ENCODE peak calls at places on chromosomes 1 and 21, in ten cellular contexts. One of them, this sample, is unnamed.

GRCh38 chr21:42056468-42056867 is 14.6 kb upstream of the UMODL1 start:
- DNase-seq in colonic mucosa: peak; percentile 72
- DNase-seq in HFFc6: no peak
- DNase-seq in fibroblast of lung: peak; percentile 17
- DNase-seq in BE2C: no peak
- DNase-seq in cardiac fibroblast: no peak
- DNase-seq in astrocyte of the spinal cord: no peak
- DNase-seq in AG04450: no peak
- DNase-seq in lung: no peak
- DNase-seq in glutamatergic neuron: no peak
- DNase-seq in this sample: no peak

GRCh38 chr1:67833595-67833926 is 294 bp upstream of the GNG12 start:
- DNase-seq in colonic mucosa: no peak
- DNase-seq in HFFc6: peak; percentile 55
- DNase-seq in fibroblast of lung: peak; percentile 75
- DNase-seq in BE2C: no peak
- DNase-seq in cardiac fibroblast: peak; percentile 86
- DNase-seq in astrocyte of the spinal cord: no peak
- DNase-seq in AG04450: no peak
- DNase-seq in lung: no peak
- DNase-seq in glutamatergic neuron: no peak
- DNase-seq in this sample: no peak

GRCh38 chr21:41171210-41171609 is 3.2 kb downstream of the BACE2 start:
- DNase-seq in colonic mucosa: no peak
- DNase-seq in HFFc6: no peak
- DNase-seq in fibroblast of lung: peak; percentile 72
- DNase-seq in BE2C: no peak
- DNase-seq in cardiac fibroblast: peak; percentile 75
- DNase-seq in astrocyte of the spinal cord: peak; percentile 53
- DNase-seq in AG04450: no peak
- DNase-seq in lung: peak; percentile 63
- DNase-seq in glutamatergic neuron: no peak
- DNase-seq in this sample: peak; percentile 30

GRCh38 chr1:245946905-245947304 is 560.2 kb downstream of the SMYD3 start:
- DNase-seq in colonic mucosa: no peak
- DNase-seq in HFFc6: no peak
- DNase-seq in fibroblast of lung: peak; percentile 23
- DNase-seq in BE2C: no peak
- DNase-seq in cardiac fibroblast: peak; percentile 18
- DNase-seq in astrocyte of the spinal cord: no peak
- DNase-seq in AG04450: no peak
- DNase-seq in lung: no peak
- DNase-seq in glutamatergic neuron: no peak
- DNase-seq in this sample: no peak

GRCh38 chr1:155134322-155134721 is 1.3 kb upstream of the SLC50A1 start:
- DNase-seq in colonic mucosa: no peak
- DNase-seq in HFFc6: no peak
- DNase-seq in fibroblast of lung: no peak
- DNase-seq in BE2C: no peak
- DNase-seq in cardiac fibroblast: no peak
- DNase-seq in astrocyte of the spinal cord: no peak
- DNase-seq in AG04450: no peak
- DNase-seq in lung: no peak
- DNase-seq in glutamatergic neuron: no peak
- DNase-seq in this sample: no peak

GRCh38 chr1:183302452-183303324 is 115.5 kb downstream of the NMNAT2 start:
- DNase-seq in colonic mucosa: no peak
- DNase-seq in HFFc6: no peak
- DNase-seq in fibroblast of lung: no peak
- DNase-seq in BE2C: no peak
- DNase-seq in cardiac fibroblast: peak; percentile 42
- DNase-seq in astrocyte of the spinal cord: no peak
- DNase-seq in AG04450: no peak
- DNase-seq in lung: no peak
- DNase-seq in glutamatergic neuron: no peak
- DNase-seq in this sample: no peak

GRCh38 chr1:119367332-119368124 is 1.1 kb upstream of the HAO2 start:
- DNase-seq in colonic mucosa: no peak
- DNase-seq in HFFc6: peak; percentile 72
- DNase-seq in fibroblast of lung: peak; percentile 32
- DNase-seq in BE2C: peak; percentile 11
- DNase-seq in cardiac fibroblast: peak; percentile 66
- DNase-seq in astrocyte of the spinal cord: peak; percentile 46
- DNase-seq in AG04450: peak; percentile 3
- DNase-seq in lung: no peak
- DNase-seq in glutamatergic neuron: no peak
- DNase-seq in this sample: no peak

GRCh38 chr1:27522860-27523665 is 33.1 kb upstream of the WASF2 start:
- DNase-seq in colonic mucosa: no peak
- DNase-seq in HFFc6: no peak
- DNase-seq in fibroblast of lung: no peak
- DNase-seq in BE2C: peak; percentile 29
- DNase-seq in cardiac fibroblast: no peak
- DNase-seq in astrocyte of the spinal cord: no peak
- DNase-seq in AG04450: no peak
- DNase-seq in lung: no peak
- DNase-seq in glutamatergic neuron: peak; percentile 61
- DNase-seq in this sample: peak; percentile 62

GRCh38 chr21:38917045-38917774 is 111.5 kb downstream of the ETS2 start:
- DNase-seq in colonic mucosa: no peak
- DNase-seq in HFFc6: no peak
- DNase-seq in fibroblast of lung: no peak
- DNase-seq in BE2C: no peak
- DNase-seq in cardiac fibroblast: no peak
- DNase-seq in astrocyte of the spinal cord: no peak
- DNase-seq in AG04450: no peak
- DNase-seq in lung: no peak
- DNase-seq in glutamatergic neuron: no peak
- DNase-seq in this sample: peak; percentile 6

GRCh38 chr1:15714438-15715136 is 21.5 kb upstream of the SLC25A34 start:
- DNase-seq in colonic mucosa: no peak
- DNase-seq in HFFc6: peak; percentile 13
- DNase-seq in fibroblast of lung: peak; percentile 66
- DNase-seq in BE2C: no peak
- DNase-seq in cardiac fibroblast: peak; percentile 36
- DNase-seq in astrocyte of the spinal cord: peak; percentile 60
- DNase-seq in AG04450: peak; percentile 61
- DNase-seq in lung: no peak
- DNase-seq in glutamatergic neuron: no peak
- DNase-seq in this sample: peak; percentile 42

GRCh38 chr1:212606734-212607205 is 1.8 kb upstream of the ATF3 start:
- DNase-seq in colonic mucosa: peak; percentile 87
- DNase-seq in HFFc6: no peak
- DNase-seq in fibroblast of lung: no peak
- DNase-seq in BE2C: no peak
- DNase-seq in cardiac fibroblast: no peak
- DNase-seq in astrocyte of the spinal cord: no peak
- DNase-seq in AG04450: no peak
- DNase-seq in lung: peak; percentile 79
- DNase-seq in glutamatergic neuron: no peak
- DNase-seq in this sample: peak; percentile 63

GRCh38 chr1:63774617-63775417 is 1.0 kb downstream of the ROR1 start:
- DNase-seq in colonic mucosa: peak; percentile 65
- DNase-seq in HFFc6: peak; percentile 19
- DNase-seq in fibroblast of lung: peak; percentile 62
- DNase-seq in BE2C: peak; percentile 46
- DNase-seq in cardiac fibroblast: peak; percentile 65
- DNase-seq in astrocyte of the spinal cord: peak; percentile 56
- DNase-seq in AG04450: no peak
- DNase-seq in lung: peak; percentile 49
- DNase-seq in glutamatergic neuron: peak; percentile 65
- DNase-seq in this sample: peak; percentile 52

DNA sequence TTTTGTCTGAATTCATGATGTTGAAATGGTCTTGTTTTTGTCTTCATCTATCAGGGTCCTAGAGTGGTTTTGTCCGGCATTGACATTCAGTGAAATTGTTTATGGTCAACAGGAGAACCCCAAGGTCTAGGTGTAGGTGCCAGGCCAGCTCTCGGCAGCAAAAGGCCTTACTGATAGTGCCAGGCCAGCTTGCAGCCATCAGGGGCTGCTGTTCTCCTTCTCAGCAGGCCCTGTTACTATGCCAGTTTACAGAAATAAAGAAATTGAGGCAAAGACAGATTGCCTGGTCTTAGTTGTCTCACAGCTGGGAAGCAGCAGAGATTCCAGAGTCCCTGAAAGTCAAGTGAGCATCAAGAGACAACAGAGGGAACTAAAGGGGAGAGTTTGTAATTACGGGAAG is 12.0 kb downstream of the HMGB4 start:
- DNase-seq in colonic mucosa: no peak
- DNase-seq in HFFc6: no peak
- DNase-seq in fibroblast of lung: no peak
- DNase-seq in BE2C: no peak
- DNase-seq in cardiac fibroblast: no peak
- DNase-seq in astrocyte of the spinal cord: no peak
- DNase-seq in AG04450: no peak
- DNase-seq in lung: no peak
- DNase-seq in glutamatergic neuron: no peak
- DNase-seq in this sample: no peak
- TF ChIP-seq CTCF in colonic mucosa: no peak
- TF ChIP-seq CTCF in HFFc6: no peak
- TF ChIP-seq CTCF in fibroblast of lung: peak; percentile 7
- TF ChIP-seq CTCF in BE2C: no peak
- TF ChIP-seq CTCF in cardiac fibroblast: no peak
- TF ChIP-seq CTCF in astrocyte of the spinal cord: peak; percentile 31
- TF ChIP-seq CTCF in AG04450: peak; percentile 28
- TF ChIP-seq CTCF in lung: no peak
- TF ChIP-seq CTCF in glutamatergic neuron: no peak
- TF ChIP-seq CTCF in this sample: no peak

GRCh38 chr1:234214911-234215892 is 158.1 kb upstream of the COA6 start:
- DNase-seq in colonic mucosa: peak; percentile 19
- DNase-seq in HFFc6: no peak
- DNase-seq in fibroblast of lung: no peak
- DNase-seq in BE2C: no peak
- DNase-seq in cardiac fibroblast: no peak
- DNase-seq in astrocyte of the spinal cord: no peak
- DNase-seq in AG04450: no peak
- DNase-seq in lung: no peak
- DNase-seq in glutamatergic neuron: no peak
- DNase-seq in this sample: no peak

GRCh38 chr1:234217316-234217840 is 155.9 kb upstream of the COA6 start:
- DNase-seq in colonic mucosa: no peak
- DNase-seq in HFFc6: no peak
- DNase-seq in fibroblast of lung: no peak
- DNase-seq in BE2C: no peak
- DNase-seq in cardiac fibroblast: no peak
- DNase-seq in astrocyte of the spinal cord: no peak
- DNase-seq in AG04450: no peak
- DNase-seq in lung: no peak
- DNase-seq in glutamatergic neuron: no peak
- DNase-seq in this sample: no peak

GRCh38 chr1:234214129-234214910 is 158.9 kb upstream of the COA6 start:
- DNase-seq in colonic mucosa: no peak
- DNase-seq in HFFc6: no peak
- DNase-seq in fibroblast of lung: peak; percentile 67
- DNase-seq in BE2C: no peak
- DNase-seq in cardiac fibroblast: no peak
- DNase-seq in astrocyte of the spinal cord: peak; percentile 24
- DNase-seq in AG04450: no peak
- DNase-seq in lung: peak; percentile 59
- DNase-seq in glutamatergic neuron: peak; percentile 66
- DNase-seq in this sample: no peak

GRCh38 chr1:234218078-234218477 is 155.2 kb upstream of the COA6 start:
- DNase-seq in colonic mucosa: no peak
- DNase-seq in HFFc6: no peak
- DNase-seq in fibroblast of lung: peak; percentile 10
- DNase-seq in BE2C: no peak
- DNase-seq in cardiac fibroblast: no peak
- DNase-seq in astrocyte of the spinal cord: no peak
- DNase-seq in AG04450: no peak
- DNase-seq in lung: no peak
- DNase-seq in glutamatergic neuron: no peak
- DNase-seq in this sample: no peak

GRCh38 chr1:234216116-234216703 is 157.0 kb upstream of the COA6 start:
- DNase-seq in colonic mucosa: no peak
- DNase-seq in HFFc6: no peak
- DNase-seq in fibroblast of lung: no peak
- DNase-seq in BE2C: no peak
- DNase-seq in cardiac fibroblast: no peak
- DNase-seq in astrocyte of the spinal cord: no peak
- DNase-seq in AG04450: no peak
- DNase-seq in lung: no peak
- DNase-seq in glutamatergic neuron: no peak
- DNase-seq in this sample: no peak
- TF ChIP-seq CTCF in colonic mucosa: no peak
- TF ChIP-seq CTCF in HFFc6: no peak
- TF ChIP-seq CTCF in fibroblast of lung: no peak
- TF ChIP-seq CTCF in BE2C: no peak
- TF ChIP-seq CTCF in cardiac fibroblast: no peak
- TF ChIP-seq CTCF in astrocyte of the spinal cord: no peak
- TF ChIP-seq CTCF in AG04450: no peak
- TF ChIP-seq CTCF in lung: no peak
- TF ChIP-seq CTCF in glutamatergic neuron: no peak
- TF ChIP-seq CTCF in this sample: no peak

DNA sequence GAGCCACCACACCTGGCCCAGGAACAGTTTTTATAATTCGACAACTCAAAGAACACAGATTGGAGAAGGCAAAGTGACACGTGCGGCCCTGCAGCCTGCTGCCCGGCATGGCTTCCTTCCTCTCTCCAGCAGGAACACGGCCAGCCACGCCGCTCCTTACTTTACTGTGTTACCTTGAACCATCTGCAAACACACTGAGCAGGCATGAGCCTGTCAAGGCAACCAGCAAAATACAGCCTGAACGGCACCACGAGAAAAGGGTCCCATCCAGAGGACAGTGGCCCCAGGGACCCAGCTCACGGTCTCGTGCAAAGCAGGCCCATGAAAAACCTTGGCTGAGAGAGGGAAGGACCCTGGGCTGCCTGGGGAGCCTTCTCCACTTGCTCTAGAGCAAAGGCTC is 38.8 kb downstream of the NPHP4 start:
- DNase-seq in colonic mucosa: no peak
- DNase-seq in HFFc6: no peak
- DNase-seq in fibroblast of lung: no peak
- DNase-seq in BE2C: no peak
- DNase-seq in cardiac fibroblast: no peak
- DNase-seq in astrocyte of the spinal cord: no peak
- DNase-seq in AG04450: no peak
- DNase-seq in lung: no peak
- DNase-seq in glutamatergic neuron: no peak
- DNase-seq in this sample: no peak
- TF ChIP-seq CTCF in colonic mucosa: no peak
- TF ChIP-seq CTCF in HFFc6: no peak
- TF ChIP-seq CTCF in fibroblast of lung: no peak
- TF ChIP-seq CTCF in BE2C: no peak
- TF ChIP-seq CTCF in cardiac fibroblast: no peak
- TF ChIP-seq CTCF in astrocyte of the spinal cord: no peak
- TF ChIP-seq CTCF in AG04450: no peak
- TF ChIP-seq CTCF in lung: no peak
- TF ChIP-seq CTCF in glutamatergic neuron: no peak
- TF ChIP-seq CTCF in this sample: no peak

DNA sequence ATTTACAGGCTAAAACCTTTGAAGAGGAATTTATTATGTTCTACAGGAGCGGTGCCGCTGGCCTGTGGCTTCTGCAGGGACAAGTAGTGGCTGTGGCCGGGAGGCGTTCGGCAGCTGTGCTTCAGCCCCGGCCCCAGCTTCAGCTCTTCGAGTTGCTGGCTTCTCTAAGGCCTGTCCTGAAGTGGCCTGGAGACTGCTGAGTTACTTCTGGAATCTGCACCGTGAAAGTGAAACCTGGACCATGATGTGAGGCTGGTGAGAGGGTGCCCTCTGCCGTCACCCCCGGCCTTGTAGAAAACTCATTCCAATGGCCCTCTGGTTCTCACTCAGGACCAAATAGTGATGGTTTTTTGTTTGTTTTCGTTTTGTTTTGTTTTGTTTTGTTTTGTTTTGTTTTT is 48.1 kb downstream of the PRKCZ start:
- DNase-seq in colonic mucosa: no peak
- DNase-seq in HFFc6: no peak
- DNase-seq in fibroblast of lung: no peak
- DNase-seq in BE2C: no peak
- DNase-seq in cardiac fibroblast: no peak
- DNase-seq in astrocyte of the spinal cord: no peak
- DNase-seq in AG04450: no peak
- DNase-seq in lung: peak; percentile 52
- DNase-seq in glutamatergic neuron: no peak
- DNase-seq in this sample: no peak
- TF ChIP-seq CTCF in colonic mucosa: no peak
- TF ChIP-seq CTCF in HFFc6: no peak
- TF ChIP-seq CTCF in fibroblast of lung: no peak
- TF ChIP-seq CTCF in BE2C: no peak
- TF ChIP-seq CTCF in cardiac fibroblast: no peak
- TF ChIP-seq CTCF in astrocyte of the spinal cord: no peak
- TF ChIP-seq CTCF in AG04450: no peak
- TF ChIP-seq CTCF in lung: no peak
- TF ChIP-seq CTCF in glutamatergic neuron: no peak
- TF ChIP-seq CTCF in this sample: no peak